ENCODE peak calls at places on chromosomes 1 and 21, in six cellular contexts. One of them, this sample, is unnamed.

GRCh38 chr1:93080424-93080823 is 1.3 kb downstream of the MTF2 start:
- DNase-seq in tibial nerve: no peak
- DNase-seq in gastrocnemius medialis: no peak
- DNase-seq in body of pancreas: no peak
- DNase-seq in stomach: no peak
- DNase-seq in IMR-90: peak; percentile 83
- DNase-seq in this sample: peak; percentile 26

GRCh38 chr1:67347688-67348472 is 40.2 kb downstream of the IL12RB2 start:
- DNase-seq in tibial nerve: peak; percentile 52
- DNase-seq in IMR-90: peak; percentile 61
- DNase-seq in stomach: peak; percentile 41
- DNase-seq in gastrocnemius medialis: peak; percentile 67
- DNase-seq in body of pancreas: peak; percentile 39
- DNase-seq in this sample: no peak

GRCh38 chr1:181391297-181391905 is 91.9 kb upstream of the CACNA1E start:
- DNase-seq in gastrocnemius medialis: no peak
- DNase-seq in stomach: no peak
- DNase-seq in body of pancreas: no peak
- DNase-seq in tibial nerve: no peak
- DNase-seq in IMR-90: no peak
- DNase-seq in this sample: no peak

GRCh38 chr1:35298464-35298863 is 30.0 kb downstream of the ZMYM4 start:
- DNase-seq in body of pancreas: peak; percentile 16
- DNase-seq in IMR-90: peak; percentile 36
- DNase-seq in gastrocnemius medialis: peak; percentile 18
- DNase-seq in stomach: peak; percentile 27
- DNase-seq in tibial nerve: peak; percentile 10
- DNase-seq in this sample: no peak

GRCh38 chr21:41898998-41899397 is 19.9 kb upstream of the PRDM15 start:
- DNase-seq in gastrocnemius medialis: no peak
- DNase-seq in IMR-90: no peak
- DNase-seq in tibial nerve: no peak
- DNase-seq in body of pancreas: no peak
- DNase-seq in stomach: no peak
- DNase-seq in this sample: no peak

GRCh38 chr1:163320891-163321290 is 863 bp upstream of the NUF2 start:
- DNase-seq in body of pancreas: no peak
- DNase-seq in stomach: no peak
- DNase-seq in gastrocnemius medialis: no peak
- DNase-seq in IMR-90: no peak
- DNase-seq in tibial nerve: no peak
- DNase-seq in this sample: no peak

GRCh38 chr1:112674986-112675727 is 698 bp downstream of the MOV10 start:
- DNase-seq in body of pancreas: peak; percentile 57
- DNase-seq in IMR-90: peak; percentile 6
- DNase-seq in gastrocnemius medialis: peak; percentile 36
- DNase-seq in stomach: no peak
- DNase-seq in tibial nerve: no peak
- DNase-seq in this sample: no peak

GRCh38 chr1:159646687-159647086 is 59.1 kb downstream of the APCS start:
- DNase-seq in gastrocnemius medialis: no peak
- DNase-seq in tibial nerve: no peak
- DNase-seq in body of pancreas: no peak
- DNase-seq in IMR-90: no peak
- DNase-seq in stomach: no peak
- DNase-seq in this sample: no peak

GRCh38 chr1:61477301-61477700 is 247.6 kb downstream of the TM2D1 start:
- DNase-seq in gastrocnemius medialis: no peak
- DNase-seq in tibial nerve: no peak
- DNase-seq in stomach: no peak
- DNase-seq in body of pancreas: no peak
- DNase-seq in IMR-90: no peak
- DNase-seq in this sample: no peak

GRCh38 chr1:248923932-248924331 is 17.9 kb downstream of the PGBD2 start:
- DNase-seq in stomach: no peak
- DNase-seq in tibial nerve: no peak
- DNase-seq in IMR-90: no peak
- DNase-seq in gastrocnemius medialis: no peak
- DNase-seq in body of pancreas: no peak
- DNase-seq in this sample: no peak

GRCh38 chr1:91883470-91883869 is 2.5 kb downstream of the TGFBR3 start:
- DNase-seq in stomach: no peak
- DNase-seq in tibial nerve: no peak
- DNase-seq in body of pancreas: no peak
- DNase-seq in gastrocnemius medialis: no peak
- DNase-seq in IMR-90: peak; percentile 62
- DNase-seq in this sample: no peak

GRCh38 chr1:221741364-221741970 is 422 bp downstream of the DUSP10 start:
- DNase-seq in gastrocnemius medialis: no peak
- DNase-seq in body of pancreas: peak; percentile 24
- DNase-seq in stomach: no peak
- DNase-seq in IMR-90: peak; percentile 46
- DNase-seq in tibial nerve: peak; percentile 40
- DNase-seq in this sample: no peak

GRCh38 chr1:230542681-230543080 is 99.6 kb upstream of the COG2 start:
- DNase-seq in body of pancreas: no peak
- DNase-seq in tibial nerve: no peak
- DNase-seq in IMR-90: no peak
- DNase-seq in gastrocnemius medialis: no peak
- DNase-seq in stomach: no peak
- DNase-seq in this sample: no peak

GRCh38 chr1:98420376-98421097 is 241.0 kb upstream of the SNX7 start:
- DNase-seq in IMR-90: peak; percentile 50
- DNase-seq in body of pancreas: no peak
- DNase-seq in tibial nerve: no peak
- DNase-seq in stomach: no peak
- DNase-seq in gastrocnemius medialis: no peak
- DNase-seq in this sample: no peak

GRCh38 chr1:181010789-181011188 is 11.9 kb downstream of the STX6 start:
- DNase-seq in body of pancreas: no peak
- DNase-seq in tibial nerve: no peak
- DNase-seq in gastrocnemius medialis: no peak
- DNase-seq in stomach: no peak
- DNase-seq in IMR-90: peak; percentile 68
- DNase-seq in this sample: peak; percentile 32

GRCh38 chr21:46555678-46556077 is 49.2 kb downstream of the S100B start:
- DNase-seq in body of pancreas: no peak
- DNase-seq in stomach: peak; percentile 9
- DNase-seq in gastrocnemius medialis: no peak
- DNase-seq in IMR-90: no peak
- DNase-seq in tibial nerve: no peak
- DNase-seq in this sample: no peak

GRCh38 chr1:184518958-184519357 is 132.1 kb downstream of the C1orf21 start:
- DNase-seq in stomach: no peak
- DNase-seq in tibial nerve: no peak
- DNase-seq in IMR-90: no peak
- DNase-seq in body of pancreas: no peak
- DNase-seq in gastrocnemius medialis: no peak
- DNase-seq in this sample: no peak

GRCh38 chr1:117128323-117129079 is 7.0 kb upstream of the TRIM45 start:
- DNase-seq in stomach: no peak
- DNase-seq in tibial nerve: no peak
- DNase-seq in IMR-90: peak; percentile 69
- DNase-seq in gastrocnemius medialis: no peak
- DNase-seq in body of pancreas: no peak
- DNase-seq in this sample: no peak

GRCh38 chr1:202063093-202063492 is 52.7 kb downstream of the ELF3 start:
- DNase-seq in stomach: no peak
- DNase-seq in IMR-90: peak; percentile 39
- DNase-seq in tibial nerve: no peak
- DNase-seq in gastrocnemius medialis: no peak
- DNase-seq in body of pancreas: no peak
- DNase-seq in this sample: peak; percentile 11

GRCh38 chr1:165174485-165174884 is 182.0 kb downstream of the LMX1A start:
- DNase-seq in gastrocnemius medialis: no peak
- DNase-seq in body of pancreas: no peak
- DNase-seq in IMR-90: no peak
- DNase-seq in tibial nerve: no peak
- DNase-seq in stomach: no peak
- DNase-seq in this sample: no peak

GRCh38 chr1:93689521-93690223 is 8.0 kb upstream of the BCAR3 start:
- DNase-seq in tibial nerve: no peak
- DNase-seq in gastrocnemius medialis: no peak
- DNase-seq in stomach: no peak
- DNase-seq in IMR-90: no peak
- DNase-seq in body of pancreas: no peak
- DNase-seq in this sample: no peak

GRCh38 chr1:70764747-70765146 is 282.9 kb downstream of the PTGER3 start:
- DNase-seq in tibial nerve: no peak
- DNase-seq in body of pancreas: no peak
- DNase-seq in IMR-90: no peak
- DNase-seq in stomach: no peak
- DNase-seq in gastrocnemius medialis: no peak
- DNase-seq in this sample: no peak

GRCh38 chr1:37673920-37674319 is 18.4 kb upstream of the CDCA8 start:
- DNase-seq in tibial nerve: no peak
- DNase-seq in body of pancreas: no peak
- DNase-seq in stomach: no peak
- DNase-seq in IMR-90: no peak
- DNase-seq in gastrocnemius medialis: no peak
- DNase-seq in this sample: no peak

GRCh38 chr1:3186526-3186921 is 117.5 kb downstream of the PRDM16 start:
- DNase-seq in IMR-90: peak; percentile 6
- DNase-seq in tibial nerve: peak; percentile 63
- DNase-seq in gastrocnemius medialis: peak; percentile 46
- DNase-seq in body of pancreas: peak; percentile 83
- DNase-seq in stomach: peak; percentile 89
- DNase-seq in this sample: peak; percentile 10

GRCh38 chr1:227541796-227542152 is 21.6 kb upstream of the ZNF678 start:
- DNase-seq in stomach: no peak
- DNase-seq in IMR-90: no peak
- DNase-seq in body of pancreas: no peak
- DNase-seq in gastrocnemius medialis: no peak
- DNase-seq in tibial nerve: no peak
- DNase-seq in this sample: no peak

GRCh38 chr1:162663086-162663485 is 30.8 kb downstream of the DDR2 start:
- DNase-seq in gastrocnemius medialis: no peak
- DNase-seq in stomach: no peak
- DNase-seq in body of pancreas: no peak
- DNase-seq in IMR-90: peak; percentile 36
- DNase-seq in tibial nerve: no peak
- DNase-seq in this sample: no peak

GRCh38 chr1:18908911-18909771 is 6.8 kb upstream of the ALDH4A1 start:
- DNase-seq in IMR-90: no peak
- DNase-seq in body of pancreas: no peak
- DNase-seq in gastrocnemius medialis: no peak
- DNase-seq in tibial nerve: no peak
- DNase-seq in stomach: no peak
- DNase-seq in this sample: no peak

GRCh38 chr1:76158126-76158525 is 83.6 kb downstream of the ST6GALNAC3 start:
- DNase-seq in tibial nerve: no peak
- DNase-seq in stomach: no peak
- DNase-seq in IMR-90: no peak
- DNase-seq in body of pancreas: no peak
- DNase-seq in gastrocnemius medialis: no peak
- DNase-seq in this sample: no peak

GRCh38 chr1:31227891-31228290 is 11.8 kb downstream of the NKAIN1 start:
- DNase-seq in body of pancreas: no peak
- DNase-seq in stomach: no peak
- DNase-seq in IMR-90: no peak
- DNase-seq in gastrocnemius medialis: no peak
- DNase-seq in tibial nerve: no peak
- DNase-seq in this sample: no peak

GRCh38 chr1:192808588-192809285 is at the start of gene RGS2:
- DNase-seq in gastrocnemius medialis: peak; percentile 86
- DNase-seq in stomach: peak; percentile 93
- DNase-seq in body of pancreas: peak; percentile 94
- DNase-seq in tibial nerve: peak; percentile 83
- DNase-seq in IMR-90: peak; percentile 95
- DNase-seq in this sample: peak; percentile 92

GRCh38 chr1:165408518-165408917 is 36.4 kb downstream of the RXRG start:
- DNase-seq in gastrocnemius medialis: peak; percentile 79
- DNase-seq in tibial nerve: peak; percentile 17
- DNase-seq in body of pancreas: peak; percentile 35
- DNase-seq in IMR-90: peak; percentile 37
- DNase-seq in stomach: peak; percentile 32
- DNase-seq in this sample: no peak

GRCh38 chr1:56645663-56646330 is 683 bp downstream of the PRKAA2 start:
- DNase-seq in gastrocnemius medialis: peak; percentile 33
- DNase-seq in stomach: peak; percentile 29
- DNase-seq in body of pancreas: peak; percentile 24
- DNase-seq in IMR-90: no peak
- DNase-seq in tibial nerve: peak; percentile 13
- DNase-seq in this sample: no peak

GRCh38 chr1:64686828-64687724 is 57.8 kb upstream of the RAVER2 start:
- DNase-seq in tibial nerve: no peak
- DNase-seq in IMR-90: peak; percentile 65
- DNase-seq in stomach: peak; percentile 41
- DNase-seq in gastrocnemius medialis: no peak
- DNase-seq in body of pancreas: peak; percentile 49
- DNase-seq in this sample: peak; percentile 16

GRCh38 chr1:183472488-183473285 is at the start of gene SMG7:
- DNase-seq in IMR-90: peak; percentile 12
- DNase-seq in body of pancreas: peak; percentile 33
- DNase-seq in tibial nerve: peak; percentile 13
- DNase-seq in stomach: peak; percentile 40
- DNase-seq in gastrocnemius medialis: peak; percentile 34
- DNase-seq in this sample: no peak

GRCh38 chr1:225483818-225484656 is 56.2 kb upstream of the LBR start:
- DNase-seq in IMR-90: no peak
- DNase-seq in body of pancreas: no peak
- DNase-seq in gastrocnemius medialis: no peak
- DNase-seq in stomach: no peak
- DNase-seq in tibial nerve: no peak
- DNase-seq in this sample: no peak

GRCh38 chr1:54547601-54548388 is at the start of gene ACOT11:
- DNase-seq in tibial nerve: peak; percentile 42
- DNase-seq in IMR-90: peak; percentile 66
- DNase-seq in stomach: peak; percentile 77
- DNase-seq in body of pancreas: peak; percentile 76
- DNase-seq in gastrocnemius medialis: peak; percentile 96
- DNase-seq in this sample: no peak
- TF ChIP-seq CTCF in tibial nerve: peak; percentile 78
- TF ChIP-seq CTCF in IMR-90: peak; percentile 27
- TF ChIP-seq CTCF in stomach: no peak
- TF ChIP-seq CTCF in body of pancreas: peak; percentile 19
- TF ChIP-seq CTCF in gastrocnemius medialis: peak; percentile 54
- TF ChIP-seq CTCF in this sample: peak; percentile 57

GRCh38 chr1:9093581-9093980 is 24.1 kb upstream of the SLC2A5 start:
- DNase-seq in body of pancreas: no peak
- DNase-seq in tibial nerve: no peak
- DNase-seq in stomach: no peak
- DNase-seq in IMR-90: no peak
- DNase-seq in gastrocnemius medialis: no peak
- DNase-seq in this sample: no peak
- H3K9me3 ChIP-seq in body of pancreas: no peaks in the 10 kb centered on the region
- H3K9me3 ChIP-seq in tibial nerve: no peaks in the 10 kb centered on the region
- H3K9me3 ChIP-seq in stomach: no peaks in the 10 kb centered on the region
- H3K9me3 ChIP-seq in IMR-90: peaks cover 11% of the 10 kb centered on the region
- H3K9me3 ChIP-seq in gastrocnemius medialis: no peaks in the 10 kb centered on the region
- H3K9me3 ChIP-seq in this sample: peaks cover 8% of the 10 kb centered on the region

GRCh38 chr1:100430368-100430767 is 78.1 kb downstream of the CDC14A start:
- DNase-seq in IMR-90: no peak
- DNase-seq in body of pancreas: no peak
- DNase-seq in gastrocnemius medialis: no peak
- DNase-seq in tibial nerve: no peak
- DNase-seq in stomach: peak; percentile 43
- DNase-seq in this sample: no peak
- TF ChIP-seq CTCF in IMR-90: no peak
- TF ChIP-seq CTCF in body of pancreas: no peak
- TF ChIP-seq CTCF in gastrocnemius medialis: no peak
- TF ChIP-seq CTCF in tibial nerve: no peak
- TF ChIP-seq CTCF in stomach: no peak
- TF ChIP-seq CTCF in this sample: no peak

GRCh38 chr1:94746635-94747525 is 73.3 kb upstream of the SLC44A3 start:
- DNase-seq in body of pancreas: peak; percentile 19
- DNase-seq in tibial nerve: peak; percentile 76
- DNase-seq in stomach: no peak
- DNase-seq in gastrocnemius medialis: peak; percentile 64
- DNase-seq in IMR-90: no peak
- DNase-seq in this sample: no peak
- H3K9me3 ChIP-seq in body of pancreas: no peaks in the 10 kb centered on the region
- H3K9me3 ChIP-seq in tibial nerve: peaks cover 7% of the 10 kb centered on the region
- H3K9me3 ChIP-seq in stomach: no peaks in the 10 kb centered on the region
- H3K9me3 ChIP-seq in gastrocnemius medialis: no peaks in the 10 kb centered on the region
- H3K9me3 ChIP-seq in IMR-90: peaks cover 3% of the 10 kb centered on the region
- H3K9me3 ChIP-seq in this sample: peaks cover 4% of the 10 kb centered on the region

This sample was measured in AG04450.